ENCODE peak calls at places on chromosomes 4 and X, in ten cellular contexts. E is stimulated activated CD4-positive, alpha-beta T cell treated with anti-CD3 and anti-CD28 coated beads, Interleukin-2, amount 100 ng/mL, for 48 hours; B is central memory CD4-positive, alpha-beta T cell; Q is endothelial cell; Z is HT-29; D is cerebellar cortex; U is GM06990; G is stimulated activated effector memory CD8-positive, alpha-beta T cell treated with anti-CD3 and anti-CD28 coated beads, Interleukin-12 subunit alpha, Interleukin-12 subunit beta, amount 100 ng/mL, for 72 hours; O is A549; A is DMS 273 treated with DMSO at 0.1 percent for 48 hours. R is an unnamed sample.

GRCh38 chrX:131816551-131817136 is 206.5 kb upstream of the STK26 start:
- DNase-seq in E (peak), B (peak), Q (no peak), Z (peak), D (peak), U (peak), G (no peak), O (no peak), A (no peak), R (peak)

GRCh38 chrX:23898412-23898959 is 9.3 kb downstream of the APOO start:
- DNase-seq in E (no peak), B (no peak), Q (no peak), Z (no peak), D (peak), U (no peak), G (no peak), O (no peak), A (no peak), R (no peak)

GRCh38 chr4:87843936-87844335 is 11.2 kb downstream of the MEPE start:
- DNase-seq in E (no peak), B (no peak), Q (no peak), Z (no peak), D (peak), U (no peak), G (no peak), O (no peak), A (no peak), R (peak)

GRCh38 chr4:85243857-85244256 is 231.1 kb upstream of the ARHGAP24 start:
- DNase-seq in E (no peak), B (no peak), Q (no peak), Z (peak), D (no peak), U (no peak), G (no peak), O (no peak), A (no peak), R (no peak)

GRCh38 chr4:75717332-75717873 is 7.0 kb upstream of the USO1 start:
- DNase-seq in E (no peak), B (no peak), Q (no peak), Z (no peak), D (no peak), U (no peak), G (no peak), O (no peak), A (no peak), R (no peak)

GRCh38 chr4:48071171-48071570 is 54.6 kb downstream of the NIPAL1 start:
- DNase-seq in E (no peak), B (no peak), Q (no peak), Z (peak), D (no peak), U (no peak), G (no peak), O (no peak), A (no peak), R (no peak)

GRCh38 chr4:110778526-110778925 is 155.6 kb upstream of the PITX2 start:
- DNase-seq in E (no peak), B (no peak), Q (no peak), Z (no peak), D (no peak), U (no peak), G (no peak), O (no peak), A (no peak), R (no peak)

GRCh38 chr4:138090918-138091659 is 151.1 kb downstream of the SLC7A11 start:
- DNase-seq in E (no peak), B (no peak), Q (no peak), Z (no peak), D (peak), U (no peak), G (no peak), O (no peak), A (no peak), R (no peak)

GRCh38 chr4:123876640-123877039 is 480.0 kb downstream of the SPRY1 start:
- DNase-seq in E (no peak), B (no peak), Q (no peak), Z (no peak), D (peak), U (no peak), G (no peak), O (no peak), A (no peak), R (no peak)

GRCh38 chr4:80196259-80197131 is 808 bp upstream of the PRDM8 start:
- DNase-seq in E (no peak), B (no peak), Q (peak), Z (no peak), D (no peak), U (no peak), G (no peak), O (no peak), A (no peak), R (no peak)

GRCh38 chr4:138235419-138235952 is 6.7 kb downstream of the SLC7A11 start:
- DNase-seq in E (no peak), B (no peak), Q (no peak), Z (peak), D (no peak), U (no peak), G (no peak), O (no peak), A (no peak), R (no peak)

GRCh38 chrX:135528274-135528673 is 7.8 kb downstream of the INTS6L start:
- DNase-seq in E (no peak), B (no peak), Q (no peak), Z (no peak), D (no peak), U (no peak), G (no peak), O (no peak), A (no peak), R (no peak)

GRCh38 chr4:146453192-146453591 is 68.5 kb downstream of the SLC10A7 start:
- DNase-seq in E (no peak), B (no peak), Q (no peak), Z (no peak), D (no peak), U (no peak), G (no peak), O (no peak), A (no peak), R (no peak)